ENCODE peak calls at places on chromosome 22, in ten cellular contexts. I, R, D, A, W, S, N, Y, O and Z are unnamed samples.

GRCh38 chr22:41968601-41969000 is 642 bp upstream of the SEPTIN3 start:
- DNase-seq in I (no peak), R (no peak), D (no peak), A (no peak), W (no peak), S (no peak), N (no peak), Y (no peak), O (no peak), Z (no peak)

GRCh38 chr22:36021649-36022048 is 7.0 kb downstream of the RBFOX2 start:
- DNase-seq in I (no peak), R (no peak), D (no peak), A (no peak), W (no peak), S (no peak), N (no peak), Y (no peak), O (no peak), Z (no peak)

GRCh38 chr22:27382947-27383346 is 418.6 kb downstream of the MN1 start:
- DNase-seq in I (no peak), R (no peak), D (no peak), A (no peak), W (no peak), S (no peak), N (no peak), Y (no peak), O (no peak), Z (no peak)

GRCh38 chr22:19128946-19129727 is 2.0 kb upstream of the TSSK2 start:
- DNase-seq in I (no peak), R (no peak), D (no peak), A (no peak), W (no peak), S (no peak), N (no peak), Y (no peak), O (no peak), Z (no peak)

GRCh38 chr22:40043086-40043485 is 48.3 kb downstream of the FAM83F start:
- DNase-seq in I (no peak), R (no peak), D (no peak), A (no peak), W (no peak), S (no peak), N (no peak), Y (no peak), O (no peak), Z (no peak)

GRCh38 chr22:35451602-35452001 is 51.7 kb downstream of the MCM5 start:
- DNase-seq in I (no peak), R (no peak), D (peak), A (no peak), W (no peak), S (no peak), N (no peak), Y (no peak), O (no peak), Z (no peak)

GRCh38 chr22:30040499-30041055 is 39.7 kb upstream of the HORMAD2 start:
- DNase-seq in I (no peak), R (no peak), D (no peak), A (no peak), W (no peak), S (no peak), N (no peak), Y (no peak), O (no peak), Z (no peak)

GRCh38 chr22:29313126-29314071 is 2.1 kb downstream of the RASL10A start:
- DNase-seq in I (no peak), R (no peak), D (no peak), A (no peak), W (no peak), S (no peak), N (no peak), Y (no peak), O (no peak), Z (no peak)

GRCh38 chr22:30998329-30998728 is 29.3 kb downstream of the TUG1 start:
- DNase-seq in I (no peak), R (no peak), D (no peak), A (no peak), W (no peak), S (no peak), N (no peak), Y (no peak), O (no peak), Z (no peak)

GRCh38 chr22:25563757-25564319 is 637 bp upstream of the GRK3 start:
- DNase-seq in I (no peak), R (no peak), D (no peak), A (no peak), W (no peak), S (no peak), N (no peak), Y (no peak), O (no peak), Z (no peak)

GRCh38 chr22:40182231-40182835 is 4.6 kb downstream of the TNRC6B start:
- DNase-seq in I (no peak), R (no peak), D (no peak), A (no peak), W (no peak), S (no peak), N (peak), Y (no peak), O (no peak), Z (no peak)

GRCh38 chr22:24953294-24954113 is 988 bp downstream of the KIAA1671 start:
- DNase-seq in I (no peak), R (no peak), D (peak), A (no peak), W (no peak), S (no peak), N (peak), Y (no peak), O (no peak), Z (no peak)

GRCh38 chr22:23682082-23682481 is 8.7 kb upstream of the RGL4 start:
- DNase-seq in I (no peak), R (no peak), D (no peak), A (no peak), W (no peak), S (no peak), N (no peak), Y (no peak), O (no peak), Z (no peak)